ENCODE peak calls at places on chromosomes 1 and 21, in six cellular contexts. O is epithelial cell of proximal tubule, B is psoas muscle, Q is epithelial cell of esophagus, M is HFF-Myc, Y is PC-3. U is an unnamed sample.

GRCh38 chr1:46284597-46285564 is 18.5 kb downstream of the LRRC41 start:
- DNase-seq in O (no peak), B (no peak), Q (peak), M (no peak), Y (no peak), U (no peak)

GRCh38 chr1:223711838-223712183 is 528 bp upstream of the CAPN2 start:
- DNase-seq in O (no peak), B (no peak), Q (no peak), M (no peak), Y (peak), U (no peak)

GRCh38 chr1:180254496-180254819 is 24.4 kb downstream of the LHX4 start:
- DNase-seq in O (no peak), B (no peak), Q (no peak), M (no peak), Y (no peak), U (no peak)

GRCh38 chr1:36829951-36830350 is 204.4 kb downstream of the GRIK3 start:
- DNase-seq in O (no peak), B (no peak), Q (no peak), M (no peak), Y (no peak), U (no peak)

GRCh38 chr1:99956755-99957154 is 13.0 kb upstream of the SLC35A3 start:
- DNase-seq in O (peak), B (no peak), Q (peak), M (no peak), Y (no peak), U (no peak)

GRCh38 chr1:44059956-44060355 is 28.7 kb upstream of the SLC6A9 start:
- DNase-seq in O (no peak), B (no peak), Q (no peak), M (no peak), Y (peak), U (no peak)

GRCh38 chr1:62025892-62026291 is 168.8 kb upstream of the L1TD1 start:
- DNase-seq in O (no peak), B (no peak), Q (no peak), M (no peak), Y (no peak), U (no peak)

GRCh38 chr1:17538428-17539130 is 919 bp upstream of the ARHGEF10L start:
- DNase-seq in O (no peak), B (no peak), Q (no peak), M (no peak), Y (no peak), U (no peak)

GRCh38 chr1:61711969-61712368 is 13.0 kb downstream of the TM2D1 start:
- DNase-seq in O (no peak), B (no peak), Q (no peak), M (no peak), Y (peak), U (no peak)

GRCh38 chr1:234047113-234047512 is 142.6 kb downstream of the SLC35F3 start:
- DNase-seq in O (no peak), B (no peak), Q (peak), M (no peak), Y (peak), U (no peak)

GRCh38 chr1:65751961-65752360 is 40.7 kb upstream of the PDE4B start:
- DNase-seq in O (no peak), B (no peak), Q (peak), M (no peak), Y (peak), U (no peak)

GRCh38 chr1:9443913-9444445 is 95.3 kb upstream of the SLC25A33 start:
- DNase-seq in O (no peak), B (peak), Q (peak), M (no peak), Y (no peak), U (no peak)

GRCh38 chr1:160837558-160838205 is 25.0 kb downstream of the CD244 start:
- DNase-seq in O (no peak), B (no peak), Q (peak), M (no peak), Y (peak), U (no peak)

GRCh38 chr1:4002741-4003140 is 102.7 kb upstream of the C1orf174 start:
- DNase-seq in O (no peak), B (no peak), Q (no peak), M (no peak), Y (no peak), U (no peak)

DNA sequence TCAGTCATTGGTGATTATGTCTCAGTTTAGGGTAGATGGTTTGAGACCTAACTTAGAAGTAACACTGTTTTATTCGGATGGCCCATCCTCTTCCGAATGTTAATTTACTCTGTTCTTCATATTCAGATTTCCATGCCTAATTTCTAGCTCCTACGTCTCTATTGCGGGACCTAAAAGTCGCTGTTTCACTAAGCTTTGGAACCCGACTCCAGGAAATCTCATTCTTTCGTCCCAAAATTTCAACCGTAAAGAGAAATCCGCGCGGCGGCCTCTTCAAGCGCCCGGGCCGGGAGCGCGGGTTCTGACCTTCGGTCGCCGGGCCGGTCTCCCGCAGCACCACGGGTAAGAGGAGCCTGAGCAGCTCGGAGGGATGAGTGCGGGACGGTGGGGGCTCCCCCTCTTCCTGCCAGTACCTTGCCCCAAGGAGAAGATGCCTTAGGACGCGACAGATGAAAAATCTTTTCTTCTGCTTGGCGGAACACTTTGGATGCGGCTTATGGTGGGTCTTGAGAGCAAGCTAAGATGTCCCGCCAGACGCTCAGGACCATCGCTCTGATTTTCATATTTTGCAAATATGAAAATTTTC is 128.7 kb downstream of the PPIAL4G start:
- DNase-seq in O (no peak), B (no peak), Q (no peak), M (no peak), Y (no peak), U (no peak)
- H3K4me3 ChIP-seq in O (no peak), B (no peak), Q (peak), M (no peak), Y (no peak), U (no peak)

DNA sequence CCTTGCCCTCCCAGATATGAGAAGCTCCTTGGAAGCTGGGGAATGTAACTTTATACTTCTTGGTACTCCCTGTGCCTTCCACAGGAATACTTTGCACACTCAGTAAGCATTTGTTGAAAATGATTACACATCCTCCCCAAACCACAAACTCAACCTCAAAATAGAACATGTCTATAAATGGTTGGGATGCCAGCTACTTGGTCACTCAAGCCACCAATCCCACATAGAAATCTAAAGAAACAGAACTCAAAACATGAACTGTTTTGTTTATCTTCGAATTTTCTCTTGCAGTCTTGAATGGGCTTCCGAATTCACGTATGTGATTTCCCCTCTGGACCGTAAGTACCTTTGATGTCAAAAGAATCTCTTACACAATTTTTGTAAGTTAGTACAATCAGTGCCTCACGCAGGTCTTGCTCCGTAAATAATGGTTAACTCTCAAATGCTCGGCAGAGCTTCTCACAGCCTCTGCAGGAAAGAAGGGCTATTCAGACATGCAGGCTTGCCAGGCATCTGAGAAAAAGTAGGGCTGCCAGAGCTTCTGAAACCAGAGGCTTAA is 26.9 kb downstream of the SORT1 start:
- DNase-seq in O (peak), B (no peak), Q (peak), M (peak), Y (peak), U (no peak)
- H3K4me3 ChIP-seq in O (peak), B (peak), Q (no peak), M (peak), Y (peak), U (no peak)

GRCh38 chr1:235867903-235868469 is 1.3 kb upstream of the LYST start:
- DNase-seq in O (no peak), B (no peak), Q (no peak), M (no peak), Y (no peak), U (no peak)
- H3K4me3 ChIP-seq in O (peak), B (peak), Q (no peak), M (peak), Y (peak), U (no peak)

GRCh38 chr1:35706846-35707245 is 11.8 kb downstream of the C1orf216 start:
- DNase-seq in O (no peak), B (no peak), Q (no peak), M (no peak), Y (no peak), U (no peak)
- H3K4me3 ChIP-seq in O (no peak), B (no peak), Q (no peak), M (no peak), Y (no peak), U (no peak)

DNA sequence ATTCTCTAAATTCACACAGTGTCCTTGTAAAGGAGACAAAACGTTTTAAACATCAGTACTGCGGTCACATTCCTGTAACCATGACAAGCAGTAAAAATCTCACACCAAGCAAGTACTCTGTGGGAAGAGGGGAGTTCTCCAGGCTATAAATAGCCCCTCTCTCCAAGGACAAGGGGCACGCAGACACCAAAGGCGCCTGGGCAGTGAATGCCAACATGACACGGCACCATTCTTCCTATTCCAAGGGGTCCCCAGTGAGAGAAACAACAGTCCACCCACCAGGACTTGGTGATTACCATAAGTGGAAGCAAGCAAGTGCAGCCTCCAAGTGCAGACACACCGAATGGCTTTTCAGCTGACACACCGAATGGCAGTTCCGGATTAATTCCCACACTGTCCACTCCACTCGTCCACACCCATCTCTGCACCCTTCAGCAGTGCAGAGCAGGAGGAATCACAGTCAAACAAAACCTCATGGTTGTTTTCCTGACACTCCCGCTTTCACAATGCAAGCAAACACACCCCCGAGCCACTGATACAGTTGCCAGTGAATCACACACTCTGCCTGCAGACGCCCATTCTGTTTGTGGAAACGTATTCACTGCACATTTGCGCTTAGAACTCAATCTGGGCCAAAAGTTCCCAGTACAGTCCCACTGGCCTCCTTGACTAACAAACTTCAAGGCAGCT is 1.8 kb downstream of the PTTG1IP start:
- DNase-seq in O (no peak), B (peak), Q (peak), M (no peak), Y (peak), U (peak)
- H3K4me3 ChIP-seq in O (peak), B (peak), Q (peak), M (peak), Y (peak), U (peak)

GRCh38 chr1:85229574-85230097 is 28.8 kb upstream of the SYDE2 start:
- DNase-seq in O (no peak), B (no peak), Q (no peak), M (no peak), Y (no peak), U (no peak)

GRCh38 chr1:85225624-85226380 is 25.0 kb upstream of the SYDE2 start:
- DNase-seq in O (no peak), B (no peak), Q (no peak), M (no peak), Y (no peak), U (no peak)

GRCh38 chr1:85224734-85225623 is 24.2 kb upstream of the SYDE2 start:
- DNase-seq in O (no peak), B (no peak), Q (peak), M (no peak), Y (peak), U (peak)

GRCh38 chr1:85228952-85229351 is 28.1 kb upstream of the SYDE2 start:
- DNase-seq in O (no peak), B (no peak), Q (no peak), M (no peak), Y (no peak), U (no peak)

GRCh38 chr1:85230305-85230977 is 29.0 kb downstream of the C1orf52 start:
- DNase-seq in O (no peak), B (no peak), Q (no peak), M (no peak), Y (peak), U (no peak)
- H3K4me3 ChIP-seq in O (no peak), B (no peak), Q (no peak), M (no peak), Y (no peak), U (no peak)

DNA sequence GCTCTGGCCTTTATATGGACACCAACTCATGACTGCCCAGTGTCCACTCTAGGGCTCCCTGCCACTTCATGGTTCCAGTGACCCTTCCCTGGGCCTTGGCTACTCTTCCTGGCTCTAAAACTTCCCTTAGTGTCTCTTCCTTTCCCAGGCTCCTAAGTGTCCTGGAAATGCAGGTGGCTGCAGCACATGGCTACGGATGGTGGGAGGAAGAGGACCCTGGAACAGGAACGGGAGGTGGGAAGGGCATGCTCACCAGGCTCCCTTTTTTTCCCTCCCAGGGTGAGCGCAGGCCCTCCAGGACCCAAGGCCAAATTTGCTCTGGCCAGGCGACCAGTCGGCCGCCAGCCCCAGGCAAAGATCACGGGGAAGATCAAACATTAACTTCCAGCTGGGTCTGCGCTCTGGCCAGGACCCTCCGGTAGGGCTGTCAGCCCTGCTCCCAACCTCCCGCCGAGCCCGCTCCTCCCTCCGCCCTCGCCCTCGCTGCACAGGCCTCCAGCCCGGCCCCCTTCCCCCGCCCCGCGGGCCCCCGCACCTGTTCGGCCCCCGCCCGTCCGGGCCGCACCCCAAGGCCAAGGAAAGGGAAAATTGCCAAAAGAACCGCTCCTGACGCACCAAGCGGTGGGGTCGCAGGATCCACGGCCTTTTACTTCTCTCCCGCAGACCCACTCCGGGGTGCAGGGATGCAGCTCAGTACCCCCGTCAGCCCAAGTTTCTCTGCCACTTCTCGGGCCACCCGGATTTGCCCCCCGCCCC is 955 bp downstream of the TCEA3 start:
- DNase-seq in O (no peak), B (peak), Q (no peak), M (no peak), Y (peak), U (peak)
- H3K4me3 ChIP-seq in O (peak), B (peak), Q (peak), M (peak), Y (peak), U (peak)

GRCh38 chr1:51515982-51516638 is 3.0 kb downstream of the EPS15 start:
- DNase-seq in O (no peak), B (no peak), Q (no peak), M (no peak), Y (no peak), U (no peak)

GRCh38 chr1:51518033-51518729 is 885 bp downstream of the EPS15 start:
- DNase-seq in O (no peak), B (peak), Q (peak), M (no peak), Y (peak), U (peak)

GRCh38 chr1:51518730-51519047 is 377 bp downstream of the EPS15 start:
- DNase-seq in O (no peak), B (peak), Q (peak), M (no peak), Y (peak), U (peak)

GRCh38 chr1:51516639-51517158 is 2.4 kb downstream of the EPS15 start:
- DNase-seq in O (no peak), B (no peak), Q (peak), M (no peak), Y (no peak), U (no peak)

GRCh38 chr1:51517361-51518032 is 1.6 kb downstream of the EPS15 start:
- DNase-seq in O (no peak), B (no peak), Q (peak), M (no peak), Y (peak), U (no peak)
- H3K4me3 ChIP-seq in O (peak), B (peak), Q (peak), M (peak), Y (peak), U (peak)